ENCODE peak calls at places on chromosome 1, in six cellular contexts. One of them, this sample, is unnamed.

GRCh38 chr1:57860333-57860732 is 436.5 kb upstream of the DAB1 start:
- DNase-seq in A549: no peak
- DNase-seq in hepatocyte: no peak
- DNase-seq in fibroblast of the aortic adventitia: no peak
- DNase-seq in coronary artery: no peak
- DNase-seq in bronchial epithelial cell: no peak
- DNase-seq in this sample: no peak

GRCh38 chr1:180787628-180788307 is 124.9 kb upstream of the KIAA1614 start:
- DNase-seq in A549: no peak
- DNase-seq in hepatocyte: no peak
- DNase-seq in fibroblast of the aortic adventitia: no peak
- DNase-seq in coronary artery: no peak
- DNase-seq in bronchial epithelial cell: peak; percentile 28
- DNase-seq in this sample: no peak

GRCh38 chr1:56435434-56436337 is 143.7 kb downstream of the PLPP3 start:
- DNase-seq in A549: no peak
- DNase-seq in hepatocyte: no peak
- DNase-seq in fibroblast of the aortic adventitia: no peak
- DNase-seq in coronary artery: no peak
- DNase-seq in bronchial epithelial cell: no peak
- DNase-seq in this sample: no peak

GRCh38 chr1:223135176-223135575 is 7.9 kb downstream of the TLR5 start:
- DNase-seq in A549: no peak
- DNase-seq in hepatocyte: no peak
- DNase-seq in fibroblast of the aortic adventitia: peak; percentile 83
- DNase-seq in coronary artery: peak; percentile 79
- DNase-seq in bronchial epithelial cell: peak; percentile 82
- DNase-seq in this sample: no peak

GRCh38 chr1:192462630-192463029 is 112.9 kb upstream of the RGS1 start:
- DNase-seq in A549: no peak
- DNase-seq in hepatocyte: no peak
- DNase-seq in fibroblast of the aortic adventitia: no peak
- DNase-seq in coronary artery: no peak
- DNase-seq in bronchial epithelial cell: no peak
- DNase-seq in this sample: no peak

GRCh38 chr1:40404670-40405462 is 31.3 kb downstream of the SMAP2 start:
- DNase-seq in A549: peak; percentile 54
- DNase-seq in hepatocyte: peak; percentile 59
- DNase-seq in fibroblast of the aortic adventitia: peak; percentile 85
- DNase-seq in coronary artery: no peak
- DNase-seq in bronchial epithelial cell: peak; percentile 64
- DNase-seq in this sample: no peak

GRCh38 chr1:84698151-84698651 is 7.9 kb upstream of the SSX2IP start:
- DNase-seq in A549: no peak
- DNase-seq in hepatocyte: peak; percentile 62
- DNase-seq in fibroblast of the aortic adventitia: peak; percentile 96
- DNase-seq in coronary artery: no peak
- DNase-seq in bronchial epithelial cell: peak; percentile 70
- DNase-seq in this sample: no peak

GRCh38 chr1:213389061-213389581 is 338.1 kb downstream of the RPS6KC1 start:
- DNase-seq in A549: no peak
- DNase-seq in hepatocyte: no peak
- DNase-seq in fibroblast of the aortic adventitia: no peak
- DNase-seq in coronary artery: no peak
- DNase-seq in bronchial epithelial cell: no peak
- DNase-seq in this sample: no peak

GRCh38 chr1:156245451-156246232 is 2.2 kb downstream of the PAQR6 start:
- DNase-seq in A549: no peak
- DNase-seq in hepatocyte: peak; percentile 43
- DNase-seq in fibroblast of the aortic adventitia: no peak
- DNase-seq in coronary artery: no peak
- DNase-seq in bronchial epithelial cell: no peak
- DNase-seq in this sample: no peak

GRCh38 chr1:18890704-18891103 is 11.7 kb downstream of the ALDH4A1 start:
- DNase-seq in A549: no peak
- DNase-seq in hepatocyte: no peak
- DNase-seq in fibroblast of the aortic adventitia: peak; percentile 65
- DNase-seq in coronary artery: no peak
- DNase-seq in bronchial epithelial cell: no peak
- DNase-seq in this sample: no peak

GRCh38 chr1:214377886-214378285 is 96.9 kb downstream of the SMYD2 start:
- DNase-seq in A549: no peak
- DNase-seq in hepatocyte: no peak
- DNase-seq in fibroblast of the aortic adventitia: peak; percentile 89
- DNase-seq in coronary artery: no peak
- DNase-seq in bronchial epithelial cell: no peak
- DNase-seq in this sample: no peak

GRCh38 chr1:197921235-197922069 is 4.3 kb downstream of the LHX9 start:
- DNase-seq in A549: no peak
- DNase-seq in hepatocyte: peak; percentile 28
- DNase-seq in fibroblast of the aortic adventitia: no peak
- DNase-seq in coronary artery: no peak
- DNase-seq in bronchial epithelial cell: no peak
- DNase-seq in this sample: no peak

DNA sequence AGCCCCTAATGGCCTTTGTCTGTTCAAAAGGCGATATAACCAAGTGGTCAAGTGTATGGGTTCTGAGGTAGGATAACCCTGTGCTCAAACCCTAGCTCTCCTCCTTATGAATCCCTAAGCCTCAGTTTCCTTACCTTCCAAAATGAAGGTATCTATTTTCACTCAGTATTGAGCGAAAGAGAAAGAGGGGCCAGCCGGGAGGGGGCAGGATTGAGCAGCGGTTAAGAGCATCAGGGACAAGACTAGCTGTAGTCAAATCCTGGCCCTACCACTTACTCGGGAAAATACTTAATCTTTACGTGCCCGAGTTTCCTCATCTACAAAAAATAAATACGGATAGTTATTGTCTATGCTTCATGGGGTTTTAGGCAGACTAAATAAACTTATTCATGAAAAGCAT is 25.7 kb downstream of the LY9 start:
- DNase-seq in A549: no peak
- DNase-seq in hepatocyte: no peak
- DNase-seq in fibroblast of the aortic adventitia: no peak
- DNase-seq in coronary artery: no peak
- DNase-seq in bronchial epithelial cell: no peak
- DNase-seq in this sample: no peak
- TF ChIP-seq CTCF in A549: no peak
- TF ChIP-seq CTCF in hepatocyte: no peak
- TF ChIP-seq CTCF in fibroblast of the aortic adventitia: peak; percentile 18
- TF ChIP-seq CTCF in coronary artery: no peak
- TF ChIP-seq CTCF in bronchial epithelial cell: no peak
- TF ChIP-seq CTCF in this sample: no peak

DNA sequence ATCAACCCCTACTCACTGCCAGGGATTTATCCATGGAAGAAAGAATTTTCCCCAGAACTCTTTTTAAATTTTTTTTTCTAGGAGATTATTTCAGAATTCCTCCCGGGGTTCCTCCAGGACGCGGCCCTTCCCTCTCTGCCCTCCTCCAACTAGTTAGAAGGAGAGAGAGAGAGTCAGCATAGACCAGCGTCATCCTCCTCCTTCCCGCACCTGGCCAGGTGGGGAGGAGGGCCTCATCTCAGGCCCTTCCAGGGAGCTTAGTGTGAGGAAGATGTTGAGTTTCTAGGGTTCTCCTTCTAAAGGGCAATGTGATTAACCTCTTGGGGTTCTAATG is 63.6 kb downstream of the CDK18 start:
- DNase-seq in A549: no peak
- DNase-seq in hepatocyte: no peak
- DNase-seq in fibroblast of the aortic adventitia: no peak
- DNase-seq in coronary artery: no peak
- DNase-seq in bronchial epithelial cell: no peak
- DNase-seq in this sample: no peak
- H3K4me3 ChIP-seq in A549: no peak overlapping the region
- H3K4me3 ChIP-seq in hepatocyte: no peak overlapping the region
- H3K4me3 ChIP-seq in fibroblast of the aortic adventitia: no peak overlapping the region
- H3K4me3 ChIP-seq in coronary artery: no peak overlapping the region
- H3K4me3 ChIP-seq in bronchial epithelial cell: no peak overlapping the region
- H3K4me3 ChIP-seq in this sample: no peak overlapping the region

GRCh38 chr1:150234647-150235435 is 1.1 kb downstream of the ANP32E start:
- DNase-seq in A549: peak; percentile 79
- DNase-seq in hepatocyte: peak; percentile 81
- DNase-seq in fibroblast of the aortic adventitia: peak; percentile 45
- DNase-seq in coronary artery: peak; percentile 93
- DNase-seq in bronchial epithelial cell: peak; percentile 54
- DNase-seq in this sample: peak; percentile 80

GRCh38 chr1:150236614-150236934 is 662 bp upstream of the ANP32E start:
- DNase-seq in A549: no peak
- DNase-seq in hepatocyte: no peak
- DNase-seq in fibroblast of the aortic adventitia: no peak
- DNase-seq in coronary artery: no peak
- DNase-seq in bronchial epithelial cell: no peak
- DNase-seq in this sample: no peak

GRCh38 chr1:150234309-150234646 is 1.6 kb downstream of the ANP32E start:
- DNase-seq in A549: no peak
- DNase-seq in hepatocyte: no peak
- DNase-seq in fibroblast of the aortic adventitia: peak; percentile 57
- DNase-seq in coronary artery: no peak
- DNase-seq in bronchial epithelial cell: no peak
- DNase-seq in this sample: no peak

GRCh38 chr1:150235852-150236613 is at the start of gene ANP32E:
- DNase-seq in A549: peak; percentile 100
- DNase-seq in hepatocyte: peak; percentile 97
- DNase-seq in fibroblast of the aortic adventitia: peak; percentile 100
- DNase-seq in coronary artery: peak; percentile 99
- DNase-seq in bronchial epithelial cell: peak; percentile 99
- DNase-seq in this sample: peak; percentile 99

GRCh38 chr1:150235436-150235851 is 468 bp downstream of the ANP32E start:
- DNase-seq in A549: no peak
- DNase-seq in hepatocyte: peak; percentile 23
- DNase-seq in fibroblast of the aortic adventitia: no peak
- DNase-seq in coronary artery: no peak
- DNase-seq in bronchial epithelial cell: no peak
- DNase-seq in this sample: no peak
- TF ChIP-seq CTCF in A549: no peak
- TF ChIP-seq CTCF in hepatocyte: no peak
- TF ChIP-seq CTCF in fibroblast of the aortic adventitia: no peak
- TF ChIP-seq CTCF in coronary artery: no peak
- TF ChIP-seq CTCF in bronchial epithelial cell: no peak
- TF ChIP-seq CTCF in this sample: no peak

DNA sequence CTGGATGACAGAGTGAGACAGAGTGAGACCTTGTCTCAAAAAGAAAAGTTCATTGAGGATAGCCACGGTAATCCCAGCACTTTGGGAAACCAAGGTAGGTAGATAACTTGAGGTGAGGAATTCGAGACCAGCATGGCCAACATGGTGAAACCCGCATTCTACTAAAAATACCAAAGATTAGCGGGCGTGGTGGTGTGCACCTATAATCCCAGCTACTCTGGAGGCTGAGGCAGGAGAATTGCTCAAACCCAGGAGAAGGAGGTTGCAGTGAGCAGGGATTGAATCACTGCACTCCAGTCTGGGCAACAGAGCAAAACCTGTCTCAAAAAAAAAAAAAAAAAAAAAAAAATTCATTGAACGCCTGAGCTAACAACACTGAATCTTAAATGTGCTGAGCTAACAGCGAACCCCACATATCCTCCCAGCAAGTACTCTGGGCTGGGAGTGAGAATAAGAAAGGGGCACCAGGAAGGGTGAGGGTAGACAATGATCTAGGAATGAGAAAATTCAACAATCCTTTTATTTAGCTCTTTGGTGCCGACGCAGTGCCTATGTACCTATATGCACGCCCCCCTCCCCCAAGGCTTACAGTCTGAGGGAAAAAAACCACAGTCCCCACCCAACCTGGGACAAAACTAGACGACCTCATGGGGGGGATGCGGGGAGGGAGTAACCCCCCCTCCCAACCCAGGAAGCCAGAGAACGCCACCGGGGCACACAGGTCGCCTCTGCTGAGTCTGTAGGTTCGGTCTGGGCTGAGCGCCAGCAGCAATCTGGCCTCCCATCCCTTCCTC is 1.4 kb upstream of the CACNA1S start:
- DNase-seq in A549: no peak
- DNase-seq in hepatocyte: no peak
- DNase-seq in fibroblast of the aortic adventitia: no peak
- DNase-seq in coronary artery: no peak
- DNase-seq in bronchial epithelial cell: peak; percentile 17
- DNase-seq in this sample: no peak
- H3K4me3 ChIP-seq in A549: peak overlapping the region; percentile 80
- H3K4me3 ChIP-seq in hepatocyte: no peak overlapping the region
- H3K4me3 ChIP-seq in fibroblast of the aortic adventitia: no peak overlapping the region
- H3K4me3 ChIP-seq in coronary artery: peak overlapping the region; percentile 88
- H3K4me3 ChIP-seq in bronchial epithelial cell: peak overlapping the region; percentile 61
- H3K4me3 ChIP-seq in this sample: no peak overlapping the region

GRCh38 chr1:2558861-2559260 is 2.7 kb downstream of the TNFRSF14 start:
- DNase-seq in A549: no peak
- DNase-seq in hepatocyte: no peak
- DNase-seq in fibroblast of the aortic adventitia: no peak
- DNase-seq in coronary artery: no peak
- DNase-seq in bronchial epithelial cell: no peak
- DNase-seq in this sample: no peak

GRCh38 chr1:2558420-2558819 is 2.2 kb downstream of the TNFRSF14 start:
- DNase-seq in A549: no peak
- DNase-seq in hepatocyte: no peak
- DNase-seq in fibroblast of the aortic adventitia: no peak
- DNase-seq in coronary artery: no peak
- DNase-seq in bronchial epithelial cell: no peak
- DNase-seq in this sample: no peak

GRCh38 chr1:2556277-2557145 is at the start of gene TNFRSF14:
- DNase-seq in A549: no peak
- DNase-seq in hepatocyte: peak; percentile 66
- DNase-seq in fibroblast of the aortic adventitia: peak; percentile 54
- DNase-seq in coronary artery: no peak
- DNase-seq in bronchial epithelial cell: no peak
- DNase-seq in this sample: peak; percentile 41

GRCh38 chr1:2558030-2558400 is 1.8 kb downstream of the TNFRSF14 start:
- DNase-seq in A549: no peak
- DNase-seq in hepatocyte: no peak
- DNase-seq in fibroblast of the aortic adventitia: no peak
- DNase-seq in coronary artery: no peak
- DNase-seq in bronchial epithelial cell: no peak
- DNase-seq in this sample: no peak

GRCh38 chr1:2557146-2558029 is 1.2 kb downstream of the TNFRSF14 start:
- DNase-seq in A549: no peak
- DNase-seq in hepatocyte: no peak
- DNase-seq in fibroblast of the aortic adventitia: no peak
- DNase-seq in coronary artery: no peak
- DNase-seq in bronchial epithelial cell: no peak
- DNase-seq in this sample: no peak
- TF ChIP-seq CTCF in A549: no peak
- TF ChIP-seq CTCF in hepatocyte: no peak
- TF ChIP-seq CTCF in fibroblast of the aortic adventitia: peak; percentile 6
- TF ChIP-seq CTCF in coronary artery: no peak
- TF ChIP-seq CTCF in bronchial epithelial cell: no peak
- TF ChIP-seq CTCF in this sample: peak; percentile 32

This sample was measured in GM12864.